ENCODE peak calls at places on chromosomes 3 and 15, in six cellular contexts. Z is fibroblast of the aortic adventitia, C is lower lobe of right lung, G is left ventricle myocardium inferior, L is heart left ventricle, D is esophagus squamous epithelium. N is an unnamed sample.

GRCh38 chr3:139117883-139118760 is 73.4 kb upstream of the PRR23C start:
- DNase-seq in Z (no peak), C (no peak), G (no peak), L (no peak), D (no peak), N (no peak)

GRCh38 chr3:51937014-51937413 is 4.7 kb downstream of the RRP9 start:
- DNase-seq in Z (no peak), C (no peak), G (no peak), L (no peak), D (no peak), N (no peak)

GRCh38 chr3:161969867-161970266 is 473.3 kb downstream of the OTOL1 start:
- DNase-seq in Z (no peak), C (no peak), G (no peak), L (no peak), D (no peak), N (peak)

GRCh38 chr3:189999718-190000117 is 121.0 kb downstream of the P3H2 start:
- DNase-seq in Z (no peak), C (no peak), G (no peak), L (no peak), D (no peak), N (no peak)

GRCh38 chr3:54138937-54139547 is 16.7 kb downstream of the CACNA2D3 start:
- DNase-seq in Z (no peak), C (no peak), G (no peak), L (no peak), D (no peak), N (no peak)

GRCh38 chr3:195337747-195338146 is 66.8 kb upstream of the XXYLT1 start:
- DNase-seq in Z (no peak), C (no peak), G (no peak), L (no peak), D (no peak), N (no peak)

GRCh38 chr15:34331809-34332208 is 5.8 kb downstream of the SLC12A6 start:
- DNase-seq in Z (no peak), C (no peak), G (no peak), L (no peak), D (no peak), N (no peak)

GRCh38 chr3:32913790-32914446 is 37.5 kb upstream of the CCR4 start:
- DNase-seq in Z (peak), C (no peak), G (peak), L (no peak), D (no peak), N (peak)

GRCh38 chr15:96220657-96221056 is 109.8 kb upstream of the NR2F2 start:
- DNase-seq in Z (no peak), C (no peak), G (no peak), L (no peak), D (no peak), N (no peak)

GRCh38 chr3:169241928-169242751 is 421.4 kb downstream of the MECOM start:
- DNase-seq in Z (peak), C (peak), G (peak), L (peak), D (no peak), N (peak)

DNA sequence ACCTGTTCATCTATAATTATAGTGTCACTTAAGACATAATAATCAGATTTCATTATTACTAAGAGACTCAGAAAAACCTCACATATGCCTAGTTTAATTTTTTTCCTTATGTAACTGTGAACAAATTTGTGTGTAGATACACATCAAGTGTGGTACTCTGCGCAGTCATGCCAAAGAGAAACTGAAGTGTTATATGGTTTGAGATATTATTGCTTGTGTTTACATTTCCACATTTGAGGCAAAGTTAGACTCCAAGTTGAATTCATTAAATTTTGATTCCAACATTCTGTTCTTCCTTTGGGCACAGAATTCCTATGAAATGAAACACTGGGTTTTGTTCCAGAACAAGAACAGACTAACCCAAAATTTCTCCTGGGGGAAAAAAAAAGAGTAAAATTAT is 2.2 kb downstream of the MBNL1 start:
- DNase-seq in Z (peak), C (no peak), G (no peak), L (no peak), D (no peak), N (peak)
- H3K4me3 ChIP-seq in Z (peak), C (peak), G (peak), L (peak), D (peak), N (peak)

GRCh38 chr15:39582977-39583585 is 2.2 kb downstream of the THBS1 start:
- DNase-seq in Z (peak), C (no peak), G (no peak), L (no peak), D (no peak), N (peak)

GRCh38 chr15:39582286-39582976 is 1.6 kb downstream of the THBS1 start:
- DNase-seq in Z (peak), C (no peak), G (no peak), L (peak), D (no peak), N (peak)

GRCh38 chr15:39584662-39585393 is 3.9 kb downstream of the THBS1 start:
- DNase-seq in Z (peak), C (no peak), G (no peak), L (no peak), D (no peak), N (peak)

GRCh38 chr15:39584266-39584659 is 3.4 kb downstream of the THBS1 start:
- DNase-seq in Z (no peak), C (no peak), G (no peak), L (no peak), D (no peak), N (no peak)

GRCh38 chr15:39583586-39584265 is 2.8 kb downstream of the THBS1 start:
- DNase-seq in Z (peak), C (no peak), G (no peak), L (no peak), D (no peak), N (peak)
- TF ChIP-seq CTCF in Z (peak), C (peak), G (peak), L (peak), D (peak), N (peak)

GRCh38 chr3:98968347-98968746 is 66.9 kb upstream of the DCBLD2 start:
- DNase-seq in Z (no peak), C (no peak), G (no peak), L (no peak), D (no peak), N (no peak)
- H3K4me3 ChIP-seq in Z (no peak), C (no peak), G (no peak), L (no peak), D (no peak), N (no peak)

GRCh38 chr15:71702496-71702895 is 107.9 kb upstream of the NR2E3 start:
- DNase-seq in Z (no peak), C (no peak), G (no peak), L (no peak), D (no peak), N (no peak)

GRCh38 chr15:71707230-71708051 is 102.9 kb upstream of the NR2E3 start:
- DNase-seq in Z (peak), C (no peak), G (no peak), L (no peak), D (no peak), N (peak)

GRCh38 chr15:71706461-71707229 is 103.7 kb upstream of the NR2E3 start:
- DNase-seq in Z (peak), C (no peak), G (no peak), L (no peak), D (no peak), N (no peak)

GRCh38 chr15:71708052-71708432 is 102.3 kb upstream of the NR2E3 start:
- DNase-seq in Z (no peak), C (no peak), G (no peak), L (peak), D (no peak), N (peak)

DNA sequence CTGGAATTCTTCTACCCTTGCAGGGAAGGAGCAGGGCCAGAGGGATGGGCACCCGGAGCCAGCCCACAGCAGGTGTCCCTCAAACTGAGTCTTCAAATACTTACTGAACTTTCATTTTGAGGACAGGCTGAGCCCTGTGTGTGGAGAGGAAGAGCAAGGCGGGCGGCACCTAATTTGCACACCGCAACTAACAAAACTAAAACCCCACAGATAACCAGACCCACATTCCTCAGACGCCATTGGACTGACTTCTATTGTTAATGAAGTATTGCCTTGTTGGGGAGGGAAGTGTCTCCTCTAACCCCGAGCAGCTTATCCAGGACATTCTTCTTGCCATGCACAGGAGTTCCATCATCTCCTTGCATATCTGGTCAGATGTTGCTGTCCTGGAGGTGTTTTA is 105.2 kb upstream of the NR2E3 start:
- DNase-seq in Z (peak), C (no peak), G (no peak), L (no peak), D (no peak), N (peak)
- TF ChIP-seq CTCF in Z (no peak), C (no peak), G (no peak), L (no peak), D (no peak), N (no peak)

GRCh38 chr3:25429960-25430941 is 2.2 kb downstream of the RARB start:
- DNase-seq in Z (peak), C (no peak), G (no peak), L (no peak), D (no peak), N (no peak)
- H3K4me3 ChIP-seq in Z (peak), C (peak), G (peak), L (peak), D (peak), N (no peak)

GRCh38 chr15:71802770-71803169 is 7.6 kb upstream of the NR2E3 start:
- DNase-seq in Z (no peak), C (no peak), G (no peak), L (no peak), D (no peak), N (no peak)
- TF ChIP-seq CTCF in Z (peak), C (peak), G (peak), L (no peak), D (no peak), N (peak)

N was measured in AG10803.